ENCODE peak calls at places on chromosome 6, in four cellular contexts. One of them, this sample, is unnamed.

GRCh38 chr6:166006593-166007301 is 160.9 kb downstream of the TBXT start:
- DNase-seq in K562: no peak
- DNase-seq in HepG2: no peak
- DNase-seq in A549: peak; percentile 88
- DNase-seq in this sample: peak; percentile 89

GRCh38 chr6:77683515-77683914 is 30.7 kb downstream of the MEI4 start:
- DNase-seq in A549: no peak
- DNase-seq in HepG2: no peak
- DNase-seq in K562: no peak
- DNase-seq in this sample: no peak

GRCh38 chr6:13787146-13787545 is 27.2 kb downstream of the MCUR1 start:
- DNase-seq in HepG2: no peak
- DNase-seq in A549: no peak
- DNase-seq in K562: no peak
- DNase-seq in this sample: peak; percentile 21

GRCh38 chr6:5671162-5671561 is 335.6 kb downstream of the NRN1 start:
- DNase-seq in HepG2: peak; percentile 28
- DNase-seq in A549: no peak
- DNase-seq in K562: peak; percentile 26
- DNase-seq in this sample: peak; percentile 71

GRCh38 chr6:27782703-27783236 is 129.4 kb downstream of the OR2B2 start:
- DNase-seq in K562: no peak
- DNase-seq in A549: no peak
- DNase-seq in HepG2: no peak
- DNase-seq in this sample: no peak

GRCh38 chr6:39263299-39264037 is 34.2 kb upstream of the KCNK5 start:
- DNase-seq in K562: no peak
- DNase-seq in A549: no peak
- DNase-seq in HepG2: no peak
- DNase-seq in this sample: no peak

GRCh38 chr6:23980965-23981364 is 145.1 kb upstream of the NRSN1 start:
- DNase-seq in HepG2: no peak
- DNase-seq in K562: no peak
- DNase-seq in A549: no peak
- DNase-seq in this sample: no peak

GRCh38 chr6:123715243-123715863 is 78.6 kb upstream of the TRDN start:
- DNase-seq in HepG2: peak; percentile 39
- DNase-seq in K562: no peak
- DNase-seq in A549: peak; percentile 17
- DNase-seq in this sample: no peak

GRCh38 chr6:100554228-100554627 is 89.5 kb upstream of the SIM1 start:
- DNase-seq in A549: no peak
- DNase-seq in K562: no peak
- DNase-seq in HepG2: no peak
- DNase-seq in this sample: no peak

GRCh38 chr6:97822632-97823031 is 539.6 kb upstream of the MMS22L start:
- DNase-seq in K562: no peak
- DNase-seq in HepG2: no peak
- DNase-seq in A549: no peak
- DNase-seq in this sample: no peak

GRCh38 chr6:91149914-91150674 is 563.2 kb upstream of the MAP3K7 start:
- DNase-seq in K562: no peak
- DNase-seq in A549: no peak
- DNase-seq in HepG2: no peak
- DNase-seq in this sample: no peak

GRCh38 chr6:138656278-138656803 is 117.2 kb upstream of the CCDC28A start:
- DNase-seq in A549: no peak
- DNase-seq in HepG2: no peak
- DNase-seq in K562: no peak
- DNase-seq in this sample: no peak

GRCh38 chr6:159941286-159942113 is 27.4 kb upstream of the IGF2R start:
- DNase-seq in A549: peak; percentile 24
- DNase-seq in HepG2: peak; percentile 46
- DNase-seq in K562: peak; percentile 25
- DNase-seq in this sample: peak; percentile 57

GRCh38 chr6:75431379-75431778 is 62.2 kb downstream of the FILIP1 start:
- DNase-seq in K562: no peak
- DNase-seq in A549: peak; percentile 38
- DNase-seq in HepG2: no peak
- DNase-seq in this sample: peak; percentile 40

GRCh38 chr6:131754088-131754487 is 43.3 kb upstream of the CTAGE9 start:
- DNase-seq in HepG2: no peak
- DNase-seq in A549: no peak
- DNase-seq in K562: no peak
- DNase-seq in this sample: peak; percentile 89

GRCh38 chr6:163370807-163371206 is 43.7 kb upstream of the QKI start:
- DNase-seq in A549: no peak
- DNase-seq in HepG2: no peak
- DNase-seq in K562: no peak
- DNase-seq in this sample: no peak

GRCh38 chr6:146770275-146770964 is 171.6 kb downstream of the ADGB start:
- DNase-seq in HepG2: no peak
- DNase-seq in K562: no peak
- DNase-seq in A549: no peak
- DNase-seq in this sample: no peak

GRCh38 chr6:118968416-118968815 is 33.5 kb upstream of the MCM9 start:
- DNase-seq in K562: no peak
- DNase-seq in A549: peak; percentile 20
- DNase-seq in HepG2: peak; percentile 26
- DNase-seq in this sample: peak; percentile 1

GRCh38 chr6:44235891-44236516 is 10.9 kb upstream of the HSP90AB1 start:
- DNase-seq in HepG2: peak; percentile 55
- DNase-seq in K562: no peak
- DNase-seq in A549: no peak
- DNase-seq in this sample: no peak

GRCh38 chr6:93644611-93645010 is 225.3 kb upstream of the EPHA7 start:
- DNase-seq in A549: no peak
- DNase-seq in HepG2: peak; percentile 12
- DNase-seq in K562: no peak
- DNase-seq in this sample: no peak

GRCh38 chr6:141265748-141266647 is 866.7 kb upstream of the GJE1 start:
- DNase-seq in HepG2: peak; percentile 7
- DNase-seq in K562: no peak
- DNase-seq in A549: no peak
- DNase-seq in this sample: no peak

GRCh38 chr6:158377866-158378265 is 65.6 kb downstream of the TULP4 start:
- DNase-seq in A549: no peak
- DNase-seq in HepG2: no peak
- DNase-seq in K562: no peak
- DNase-seq in this sample: peak; percentile 77

GRCh38 chr6:143536866-143537691 is 25.6 kb upstream of the FUCA2 start:
- DNase-seq in HepG2: peak; percentile 38
- DNase-seq in A549: peak; percentile 54
- DNase-seq in K562: no peak
- DNase-seq in this sample: peak; percentile 63

GRCh38 chr6:51001399-51001798 is 182.7 kb downstream of the TFAP2B start:
- DNase-seq in A549: no peak
- DNase-seq in HepG2: no peak
- DNase-seq in K562: no peak
- DNase-seq in this sample: no peak

GRCh38 chr6:87879144-87879861 is 168.3 kb upstream of the SPACA1 start:
- DNase-seq in A549: no peak
- DNase-seq in HepG2: no peak
- DNase-seq in K562: no peak
- DNase-seq in this sample: no peak

DNA sequence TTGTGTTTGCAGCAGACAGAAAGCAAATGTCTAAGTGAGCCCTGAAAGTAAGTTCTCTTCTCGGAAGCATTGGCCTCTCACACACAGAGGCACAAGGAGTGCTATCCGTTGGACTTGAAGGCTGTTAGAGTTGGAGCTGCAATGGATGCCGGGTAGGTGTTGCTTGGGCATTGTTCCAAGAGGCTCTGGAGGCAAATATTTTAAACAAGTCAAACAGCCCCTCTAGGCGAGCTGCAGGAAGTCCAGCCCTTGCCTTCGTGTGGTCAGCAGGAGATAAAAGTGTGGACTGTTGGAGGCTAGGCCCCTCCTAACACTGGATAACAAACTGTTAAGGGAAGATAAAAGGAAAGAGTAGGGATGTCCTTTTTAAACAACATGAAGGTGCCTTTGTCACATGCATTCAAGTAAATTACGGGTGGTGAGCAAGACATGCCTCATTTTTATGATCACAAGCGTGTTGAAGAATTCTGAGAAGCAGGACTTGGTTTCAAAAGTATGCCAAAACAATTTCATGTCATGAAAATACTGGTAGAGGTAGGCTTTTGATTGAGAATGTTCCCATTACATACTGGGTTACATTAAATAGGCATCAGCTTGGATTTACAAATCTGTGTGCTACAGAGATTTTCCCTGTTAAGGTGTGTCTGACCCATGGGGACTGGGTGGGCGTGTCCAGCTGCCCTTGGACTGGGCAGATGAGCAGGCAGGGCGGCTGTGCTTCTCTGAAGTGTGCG is 57.4 kb downstream of the RREB1 start:
- DNase-seq in A549: no peak
- DNase-seq in HepG2: peak; percentile 94
- DNase-seq in K562: peak; percentile 73
- DNase-seq in this sample: peak; percentile 68
- TF ChIP-seq MAZ in A549: no peak
- TF ChIP-seq MAZ in HepG2: no peak
- TF ChIP-seq MAZ in K562: peak; percentile 81
- TF ChIP-seq MAZ in this sample: no peak

DNA sequence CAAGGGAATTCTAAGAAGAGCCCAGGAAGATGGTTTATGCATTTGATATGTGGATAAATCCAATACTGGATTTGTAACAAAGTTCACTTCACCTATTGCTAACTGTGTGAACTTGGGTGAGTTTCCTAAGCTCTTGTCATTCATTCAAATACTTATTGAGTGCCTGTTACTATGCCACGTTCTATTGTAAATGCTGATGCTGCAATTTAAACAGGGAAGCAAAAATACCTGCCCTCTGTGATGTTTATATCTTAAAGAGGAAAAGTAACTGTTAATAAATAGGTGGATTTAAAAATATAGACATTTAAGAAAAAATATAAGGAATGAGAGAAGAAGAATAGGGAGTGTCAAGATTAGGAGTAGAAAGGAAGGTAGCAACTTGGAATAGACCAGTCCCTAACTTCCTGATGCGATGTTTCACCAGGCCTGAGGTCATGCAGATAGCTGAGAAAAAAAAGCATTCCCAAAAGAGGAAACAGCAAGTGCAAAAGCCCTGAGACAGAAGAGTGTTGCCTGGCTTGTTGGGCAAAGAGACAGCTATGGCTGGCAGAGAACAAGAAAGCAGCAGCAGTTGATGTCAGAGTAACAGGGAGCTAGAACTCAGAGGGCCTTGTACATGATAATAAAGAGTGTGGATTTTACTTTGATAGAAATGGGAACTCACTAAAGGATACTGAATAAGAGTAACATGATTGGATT is 54.3 kb upstream of the TCF21 start:
- DNase-seq in A549: peak; percentile 27
- DNase-seq in HepG2: no peak
- DNase-seq in K562: no peak
- DNase-seq in this sample: no peak
- TF ChIP-seq MAZ in A549: no peak
- TF ChIP-seq MAZ in HepG2: no peak
- TF ChIP-seq MAZ in K562: no peak
- TF ChIP-seq MAZ in this sample: no peak

GRCh38 chr6:2914318-2914660 is 11.2 kb upstream of the SERPINB9 start:
- DNase-seq in A549: no peak
- DNase-seq in K562: no peak
- DNase-seq in HepG2: no peak
- DNase-seq in this sample: no peak
- TF ChIP-seq MAZ in A549: no peak
- TF ChIP-seq MAZ in K562: no peak
- TF ChIP-seq MAZ in HepG2: no peak
- TF ChIP-seq MAZ in this sample: no peak

GRCh38 chr6:169368200-169368599 is 114.6 kb upstream of the THBS2 start:
- DNase-seq in A549: no peak
- DNase-seq in HepG2: no peak
- DNase-seq in K562: no peak
- DNase-seq in this sample: no peak

GRCh38 chr6:169367507-169367906 is 113.9 kb upstream of the THBS2 start:
- DNase-seq in K562: no peak
- DNase-seq in HepG2: no peak
- DNase-seq in A549: no peak
- DNase-seq in this sample: no peak

GRCh38 chr6:169366177-169366901 is 112.7 kb upstream of the THBS2 start:
- DNase-seq in HepG2: no peak
- DNase-seq in A549: no peak
- DNase-seq in K562: no peak
- DNase-seq in this sample: no peak

GRCh38 chr6:169362501-169363121 is 109.0 kb upstream of the THBS2 start:
- DNase-seq in A549: no peak
- DNase-seq in HepG2: no peak
- DNase-seq in K562: no peak
- DNase-seq in this sample: no peak

DNA sequence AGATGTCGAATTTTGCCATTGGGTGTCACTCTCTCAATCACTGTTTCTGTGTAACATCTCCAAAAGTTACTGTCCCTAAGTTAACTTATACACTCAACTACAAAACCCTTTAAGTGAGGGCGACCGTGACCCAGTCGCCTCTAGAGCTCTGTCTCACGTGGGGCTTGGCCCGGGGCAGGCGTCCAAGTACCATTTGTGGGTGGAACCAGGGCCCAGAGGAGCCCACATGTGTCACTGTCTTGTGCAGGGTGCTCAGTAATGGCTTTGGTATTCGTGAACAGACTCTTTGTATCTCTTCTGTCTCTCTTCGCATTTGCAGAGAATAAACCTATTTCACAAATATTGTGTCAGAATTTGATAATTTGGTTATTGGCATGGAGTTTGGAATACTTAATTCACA is 109.9 kb upstream of the THBS2 start:
- DNase-seq in HepG2: no peak
- DNase-seq in A549: no peak
- DNase-seq in K562: no peak
- DNase-seq in this sample: peak; percentile 49
- TF ChIP-seq MAZ in HepG2: no peak
- TF ChIP-seq MAZ in A549: no peak
- TF ChIP-seq MAZ in K562: no peak
- TF ChIP-seq MAZ in this sample: no peak